ENCODE peak calls at places on chromosome 19, in six cellular contexts. One of them, this sample, is unnamed.

GRCh38 chr19:19460761-19461265 is 54.5 kb downstream of the TSSK6 start:
- DNase-seq in H1: no peak
- DNase-seq in HepG2: no peak
- DNase-seq in GM12892: no peak
- DNase-seq in K562: no peak
- DNase-seq in GM12878: no peak
- DNase-seq in this sample: peak

GRCh38 chr19:45403272-45403671 is 1.6 kb downstream of the PPP1R13L start:
- DNase-seq in H1: no peak
- DNase-seq in HepG2: no peak
- DNase-seq in GM12892: no peak
- DNase-seq in K562: no peak
- DNase-seq in GM12878: no peak
- DNase-seq in this sample: no peak

GRCh38 chr19:50779504-50780457 is 9.5 kb downstream of the GPR32 start:
- DNase-seq in H1: no peak
- DNase-seq in HepG2: no peak
- DNase-seq in GM12892: no peak
- DNase-seq in K562: peak
- DNase-seq in GM12878: no peak
- DNase-seq in this sample: no peak

GRCh38 chr19:6667114-6667627 is 2.8 kb downstream of the TNFSF14 start:
- DNase-seq in H1: no peak
- DNase-seq in HepG2: no peak
- DNase-seq in GM12892: no peak
- DNase-seq in K562: peak
- DNase-seq in GM12878: no peak
- DNase-seq in this sample: no peak

GRCh38 chr19:35562776-35563175 is 682 bp downstream of the ATP4A start:
- DNase-seq in H1: no peak
- DNase-seq in HepG2: no peak
- DNase-seq in GM12892: no peak
- DNase-seq in K562: no peak
- DNase-seq in GM12878: no peak
- DNase-seq in this sample: no peak

GRCh38 chr19:17575871-17576757 is 20.7 kb downstream of the COLGALT1 start:
- DNase-seq in H1: no peak
- DNase-seq in HepG2: no peak
- DNase-seq in GM12892: no peak
- DNase-seq in K562: peak
- DNase-seq in GM12878: no peak
- DNase-seq in this sample: no peak

GRCh38 chr19:8336072-8336569 is 6.9 kb downstream of the KANK3 start:
- DNase-seq in H1: no peak
- DNase-seq in HepG2: no peak
- DNase-seq in GM12892: no peak
- DNase-seq in K562: no peak
- DNase-seq in GM12878: no peak
- DNase-seq in this sample: no peak

GRCh38 chr19:49340069-49340864 is 5.1 kb downstream of the CD37 start:
- DNase-seq in H1: no peak
- DNase-seq in HepG2: peak
- DNase-seq in GM12892: peak
- DNase-seq in K562: peak
- DNase-seq in GM12878: peak
- DNase-seq in this sample: peak

GRCh38 chr19:10343495-10343894 is 4.1 kb upstream of the ICAM3 start:
- DNase-seq in H1: no peak
- DNase-seq in HepG2: no peak
- DNase-seq in GM12892: no peak
- DNase-seq in K562: no peak
- DNase-seq in GM12878: no peak
- DNase-seq in this sample: no peak

GRCh38 chr19:10339977-10340376 is 553 bp upstream of the ICAM3 start:
- DNase-seq in H1: no peak
- DNase-seq in HepG2: no peak
- DNase-seq in GM12892: no peak
- DNase-seq in K562: no peak
- DNase-seq in GM12878: no peak
- DNase-seq in this sample: no peak

GRCh38 chr19:10338940-10339339 is 484 bp downstream of the ICAM3 start:
- DNase-seq in H1: no peak
- DNase-seq in HepG2: no peak
- DNase-seq in GM12892: peak
- DNase-seq in K562: no peak
- DNase-seq in GM12878: no peak
- DNase-seq in this sample: no peak

GRCh38 chr19:10335149-10336053 is 2.1 kb upstream of the RAVER1 start:
- DNase-seq in H1: no peak
- DNase-seq in HepG2: no peak
- DNase-seq in GM12892: peak
- DNase-seq in K562: no peak
- DNase-seq in GM12878: no peak
- DNase-seq in this sample: no peak

DNA sequence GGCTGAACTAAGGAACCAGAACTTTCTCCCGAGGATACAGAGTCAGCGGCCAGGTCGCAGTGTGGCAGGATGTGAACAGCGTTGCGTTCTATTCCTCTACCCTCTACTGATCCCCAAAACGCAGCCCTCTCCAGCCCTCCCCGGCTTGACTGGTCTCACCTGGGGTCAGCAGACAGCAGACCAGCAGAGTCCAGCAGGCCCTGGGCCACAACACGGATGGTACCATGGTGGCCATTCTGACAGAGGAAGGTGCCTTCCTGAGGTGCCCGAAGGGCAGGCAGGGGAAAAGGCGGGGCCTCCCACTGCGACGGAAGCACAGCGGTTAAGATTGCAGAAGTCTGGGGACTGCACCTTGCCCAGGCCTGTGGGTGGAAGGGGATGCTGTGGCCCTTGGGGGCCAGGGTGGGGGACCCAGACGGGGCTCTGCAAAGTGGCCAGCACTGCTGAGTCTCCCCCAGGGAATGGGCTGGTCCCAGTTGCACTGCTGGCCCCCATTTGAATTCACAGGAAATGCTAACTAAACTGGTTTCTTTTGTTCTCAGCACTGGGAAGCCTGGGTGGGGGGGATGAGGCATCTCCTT is at the start of gene ICAM3:
- DNase-seq in H1: no peak
- DNase-seq in HepG2: no peak
- DNase-seq in GM12892: peak
- DNase-seq in K562: no peak
- DNase-seq in GM12878: peak
- DNase-seq in this sample: peak
- TF ChIP-seq TAF1 in H1: no peak
- TF ChIP-seq TAF1 in HepG2: no peak
- TF ChIP-seq TAF1 in GM12892: peak
- TF ChIP-seq TAF1 in K562: no peak
- TF ChIP-seq TAF1 in GM12878: no peak
- TF ChIP-seq TAF1 in this sample: no peak

GRCh38 chr19:38223617-38224013 is 407 bp downstream of the DPF1 start:
- DNase-seq in H1: no peak
- DNase-seq in HepG2: no peak
- DNase-seq in GM12892: no peak
- DNase-seq in K562: no peak
- DNase-seq in GM12878: no peak
- DNase-seq in this sample: no peak

GRCh38 chr19:38221421-38221820 is 2.6 kb downstream of the DPF1 start:
- DNase-seq in H1: no peak
- DNase-seq in HepG2: no peak
- DNase-seq in GM12892: no peak
- DNase-seq in K562: no peak
- DNase-seq in GM12878: no peak
- DNase-seq in this sample: no peak

GRCh38 chr19:38221919-38222828 is 1.8 kb downstream of the DPF1 start:
- DNase-seq in H1: no peak
- DNase-seq in HepG2: no peak
- DNase-seq in GM12892: no peak
- DNase-seq in K562: no peak
- DNase-seq in GM12878: no peak
- DNase-seq in this sample: no peak

GRCh38 chr19:38223119-38223523 is 901 bp downstream of the DPF1 start:
- DNase-seq in H1: no peak
- DNase-seq in HepG2: no peak
- DNase-seq in GM12892: no peak
- DNase-seq in K562: no peak
- DNase-seq in GM12878: no peak
- DNase-seq in this sample: no peak

GRCh38 chr19:38224014-38224862 is at the start of gene DPF1:
- DNase-seq in H1: no peak
- DNase-seq in HepG2: peak
- DNase-seq in GM12892: peak
- DNase-seq in K562: peak
- DNase-seq in GM12878: peak
- DNase-seq in this sample: peak
- TF ChIP-seq POLR2A in H1: no peak
- TF ChIP-seq POLR2A in HepG2: peak
- TF ChIP-seq POLR2A in GM12892: no peak
- TF ChIP-seq POLR2A in K562: peak
- TF ChIP-seq POLR2A in GM12878: peak
- TF ChIP-seq POLR2A in this sample: no peak

GRCh38 chr19:3753631-3754410 is 7.7 kb downstream of the APBA3 start:
- DNase-seq in H1: no peak
- DNase-seq in HepG2: no peak
- DNase-seq in GM12892: no peak
- DNase-seq in K562: no peak
- DNase-seq in GM12878: no peak
- DNase-seq in this sample: no peak

GRCh38 chr19:3751236-3751635 is 10.3 kb downstream of the APBA3 start:
- DNase-seq in H1: no peak
- DNase-seq in HepG2: no peak
- DNase-seq in GM12892: no peak
- DNase-seq in K562: no peak
- DNase-seq in GM12878: no peak
- DNase-seq in this sample: no peak

GRCh38 chr19:3748965-3749364 is 12.5 kb downstream of the APBA3 start:
- DNase-seq in H1: no peak
- DNase-seq in HepG2: no peak
- DNase-seq in GM12892: no peak
- DNase-seq in K562: no peak
- DNase-seq in GM12878: no peak
- DNase-seq in this sample: no peak

GRCh38 chr19:3750211-3750610 is 11.3 kb downstream of the APBA3 start:
- DNase-seq in H1: no peak
- DNase-seq in HepG2: no peak
- DNase-seq in GM12892: no peak
- DNase-seq in K562: no peak
- DNase-seq in GM12878: no peak
- DNase-seq in this sample: no peak

GRCh38 chr19:3752492-3752891 is 9.0 kb downstream of the APBA3 start:
- DNase-seq in H1: no peak
- DNase-seq in HepG2: no peak
- DNase-seq in GM12892: no peak
- DNase-seq in K562: no peak
- DNase-seq in GM12878: no peak
- DNase-seq in this sample: no peak
- TF ChIP-seq TAF1 in H1: no peak
- TF ChIP-seq TAF1 in HepG2: no peak
- TF ChIP-seq TAF1 in GM12892: no peak
- TF ChIP-seq TAF1 in K562: no peak
- TF ChIP-seq TAF1 in GM12878: no peak
- TF ChIP-seq TAF1 in this sample: no peak

DNA sequence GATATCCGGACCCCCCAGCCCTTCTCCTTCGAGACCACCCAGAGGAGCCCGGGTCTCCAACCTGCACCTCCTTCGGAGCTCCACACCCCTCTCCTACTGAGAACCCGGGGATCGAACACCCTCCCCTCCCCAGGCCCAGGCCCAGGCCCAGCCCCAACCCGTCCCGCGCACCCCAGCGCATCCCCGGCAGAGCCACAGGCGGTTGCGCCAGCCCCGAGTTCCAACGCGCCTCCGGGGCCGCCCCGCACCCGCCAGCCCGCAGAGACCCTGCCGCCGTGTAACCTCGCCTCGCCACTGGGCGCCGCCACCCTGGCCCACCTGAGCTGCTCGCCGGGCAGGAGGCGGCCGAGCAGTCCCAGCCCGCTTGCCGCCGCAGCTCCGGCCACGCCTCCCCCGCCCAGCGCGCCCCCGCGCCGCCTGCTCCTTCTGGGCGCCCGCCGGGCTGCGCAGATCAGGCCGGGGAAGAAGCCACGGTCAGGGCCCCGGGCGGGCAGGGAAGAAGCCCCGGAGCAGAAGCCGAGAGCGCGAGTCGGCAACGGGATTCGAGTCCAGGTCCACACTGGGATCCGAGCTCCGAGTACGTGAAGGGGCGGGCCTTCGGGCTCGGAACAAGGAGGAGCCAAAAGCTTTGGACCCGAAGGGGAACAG is at the start of gene MBOAT7:
- DNase-seq in H1: no peak
- DNase-seq in HepG2: no peak
- DNase-seq in GM12892: peak
- DNase-seq in K562: peak
- DNase-seq in GM12878: no peak
- DNase-seq in this sample: peak
- TF ChIP-seq POLR2A in H1: no peak
- TF ChIP-seq POLR2A in HepG2: peak
- TF ChIP-seq POLR2A in GM12892: peak
- TF ChIP-seq POLR2A in K562: peak
- TF ChIP-seq POLR2A in GM12878: peak
- TF ChIP-seq POLR2A in this sample: no peak